ENCODE peak calls at places on chromosomes 11 and 22, in nine cellular contexts. H, G, I, C, U, X, P, K and Z are unnamed samples.

GRCh38 chr11:133011604-133012003 is 520.7 kb downstream of the OPCML start:
- DNase-seq in H (no peak), P (no peak), C (no peak), G (no peak), I (no peak), X (no peak), K (no peak), U (no peak), Z (no peak)

GRCh38 chr11:67345949-67346819 is 7.2 kb downstream of the POLD4 start:
- DNase-seq in H (no peak), U (no peak), C (peak; percentile 24), X (peak; percentile 66), K (no peak), G (peak; percentile 66), I (peak; percentile 83), P (no peak), Z (no peak)

GRCh38 chr22:29030618-29031235 is 30.9 kb downstream of the C22orf31 start:
- DNase-seq in P (peak; percentile 96), H (peak; percentile 87), C (no peak), G (peak; percentile 84), X (peak; percentile 75), U (peak; percentile 68), I (peak; percentile 75), K (no peak), Z (no peak)

GRCh38 chr11:36425593-36426206 is 84.4 kb downstream of the TRAF6 start:
- DNase-seq in C (no peak), I (no peak), X (no peak), K (no peak), P (no peak), H (no peak), G (no peak), U (no peak), Z (no peak)

GRCh38 chr11:85682330-85683305 is 3.4 kb downstream of the CCDC89 start:
- DNase-seq in U (peak; percentile 16), C (no peak), H (peak; percentile 83), K (no peak), X (peak; percentile 68), G (peak; percentile 55), P (peak; percentile 70), I (peak; percentile 22), Z (peak; percentile 51)

GRCh38 chr11:45485070-45485716 is 180.2 kb downstream of the CHST1 start:
- DNase-seq in P (no peak), K (no peak), I (peak; percentile 14), H (no peak), G (no peak), C (no peak), U (no peak), X (no peak), Z (no peak)

GRCh38 chr11:70063121-70063520 is 15.0 kb upstream of the ANO1 start:
- DNase-seq in C (no peak), U (no peak), G (no peak), I (no peak), K (peak; percentile 5), X (peak; percentile 9), P (no peak), H (no peak), Z (no peak)

GRCh38 chr11:47216141-47216798 is 1.5 kb downstream of the DDB2 start:
- DNase-seq in I (peak; percentile 62), X (peak; percentile 70), C (peak; percentile 30), U (no peak), G (peak; percentile 68), P (no peak), K (peak; percentile 57), H (peak; percentile 43), Z (no peak)

GRCh38 chr11:12269104-12269441 is 108.3 kb upstream of the PARVA start:
- DNase-seq in I (no peak), C (no peak), H (no peak), K (no peak), P (no peak), X (no peak), U (no peak), G (no peak), Z (no peak)

GRCh38 chr11:44804449-44805151 is 77.8 kb downstream of the TSPAN18 start:
- DNase-seq in C (no peak), U (no peak), K (no peak), X (no peak), I (no peak), G (no peak), P (no peak), H (no peak), Z (no peak)

GRCh38 chr22:37805878-37806277 is 1.9 kb upstream of the GCAT start:
- DNase-seq in I (no peak), X (no peak), G (no peak), U (no peak), P (no peak), K (no peak), C (no peak), H (no peak), Z (no peak)
- TF ChIP-seq POLR2A in I (no peak), X (no peak), G (no peak), U (no peak), P (no peak), K (no peak), C (no peak), H (no peak), Z (no peak)

DNA sequence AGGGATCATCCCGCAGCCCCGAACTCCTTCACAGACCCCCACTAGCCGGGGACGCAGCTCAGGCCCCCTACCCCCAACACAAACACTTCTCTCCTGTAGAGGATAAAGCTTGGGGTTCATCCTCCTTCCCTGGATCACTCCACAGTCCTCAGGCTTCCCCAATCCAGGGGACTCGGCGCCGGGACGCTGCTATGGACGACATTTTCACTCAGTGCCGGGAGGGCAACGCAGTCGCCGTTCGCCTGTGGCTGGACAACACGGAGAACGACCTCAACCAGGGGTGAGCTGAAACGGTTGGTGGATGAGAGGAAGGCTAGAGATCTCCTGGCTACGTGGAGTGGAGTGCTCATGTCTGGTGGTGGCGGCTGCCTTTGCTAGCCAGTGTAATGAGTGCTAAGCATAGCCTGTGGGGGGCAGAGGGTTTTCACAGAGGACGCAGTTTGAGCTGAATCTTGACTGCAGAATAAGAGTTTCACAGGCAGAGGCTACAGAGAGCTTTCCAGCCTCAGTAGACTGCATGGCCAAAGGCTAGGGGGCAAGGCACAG is 580 bp downstream of the ILK start:
- DNase-seq in H (peak; percentile 58), C (no peak), X (peak; percentile 76), K (peak; percentile 30), G (peak; percentile 57), P (peak; percentile 59), I (peak; percentile 47), U (peak; percentile 29), Z (no peak)
- TF ChIP-seq POLR2A in H (no peak), C (peak; percentile 56), X (no peak), K (no peak), G (peak; percentile 32), P (peak; percentile 39), I (no peak), U (no peak), Z (no peak)

DNA sequence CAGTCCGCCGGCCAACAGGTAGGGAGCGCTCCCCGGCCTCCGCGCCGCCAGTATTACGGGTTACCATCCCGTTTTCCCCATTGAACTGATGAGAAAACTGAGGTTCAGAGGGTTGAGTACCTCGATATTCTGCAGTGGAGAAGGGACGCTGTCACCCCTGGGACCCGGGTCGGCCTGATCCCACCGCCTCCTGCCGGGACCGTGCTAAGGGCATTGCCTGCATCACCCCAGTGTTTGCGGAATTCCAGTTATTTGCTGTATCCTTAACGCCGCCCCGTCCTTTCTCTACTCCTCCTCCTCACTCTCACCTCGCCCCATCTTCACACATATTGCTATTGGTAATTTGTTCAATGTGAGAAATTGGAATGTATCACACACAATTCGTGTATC is 370 bp upstream of the A4GALT start:
- DNase-seq in P (no peak), I (no peak), C (no peak), H (no peak), K (no peak), G (no peak), U (no peak), X (no peak), Z (no peak)
- TF ChIP-seq POLR2A in P (no peak), I (no peak), C (no peak), H (no peak), K (no peak), G (no peak), U (no peak), X (no peak), Z (no peak)

DNA sequence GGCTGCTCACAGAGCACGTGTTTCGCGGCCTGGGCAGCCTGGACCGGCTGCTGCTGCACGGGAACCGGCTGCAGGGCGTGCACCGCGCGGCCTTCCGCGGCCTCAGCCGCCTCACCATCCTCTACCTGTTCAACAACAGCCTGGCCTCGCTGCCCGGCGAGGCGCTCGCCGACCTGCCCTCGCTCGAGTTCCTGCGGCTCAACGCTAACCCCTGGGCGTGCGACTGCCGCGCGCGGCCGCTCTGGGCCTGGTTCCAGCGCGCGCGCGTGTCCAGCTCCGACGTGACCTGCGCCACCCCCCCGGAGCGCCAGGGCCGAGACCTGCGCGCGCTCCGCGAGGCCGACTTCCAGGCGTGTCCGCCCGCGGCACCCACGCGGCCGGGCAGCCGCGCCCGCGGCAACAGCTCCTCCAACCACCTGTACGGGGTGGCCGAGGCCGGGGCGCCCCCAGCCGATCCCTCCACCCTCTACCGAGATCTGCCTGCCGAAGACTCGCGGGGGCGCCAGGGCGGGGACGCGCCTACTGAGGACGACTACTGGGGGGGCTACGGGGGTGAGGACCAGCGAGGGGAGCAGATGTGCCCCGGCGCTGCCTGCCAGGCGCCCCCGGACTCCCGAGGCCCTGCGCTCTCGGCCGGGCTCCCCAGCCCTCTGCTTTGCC is 16.0 kb downstream of the RTN4RL2 start:
- DNase-seq in I (no peak), C (no peak), X (peak; percentile 54), G (peak; percentile 50), U (no peak), H (peak; percentile 73), K (no peak), P (peak; percentile 81), Z (no peak)
- TF ChIP-seq POLR2A in I (no peak), C (no peak), X (no peak), G (no peak), U (no peak), H (no peak), K (no peak), P (peak; percentile 24), Z (no peak)

DNA sequence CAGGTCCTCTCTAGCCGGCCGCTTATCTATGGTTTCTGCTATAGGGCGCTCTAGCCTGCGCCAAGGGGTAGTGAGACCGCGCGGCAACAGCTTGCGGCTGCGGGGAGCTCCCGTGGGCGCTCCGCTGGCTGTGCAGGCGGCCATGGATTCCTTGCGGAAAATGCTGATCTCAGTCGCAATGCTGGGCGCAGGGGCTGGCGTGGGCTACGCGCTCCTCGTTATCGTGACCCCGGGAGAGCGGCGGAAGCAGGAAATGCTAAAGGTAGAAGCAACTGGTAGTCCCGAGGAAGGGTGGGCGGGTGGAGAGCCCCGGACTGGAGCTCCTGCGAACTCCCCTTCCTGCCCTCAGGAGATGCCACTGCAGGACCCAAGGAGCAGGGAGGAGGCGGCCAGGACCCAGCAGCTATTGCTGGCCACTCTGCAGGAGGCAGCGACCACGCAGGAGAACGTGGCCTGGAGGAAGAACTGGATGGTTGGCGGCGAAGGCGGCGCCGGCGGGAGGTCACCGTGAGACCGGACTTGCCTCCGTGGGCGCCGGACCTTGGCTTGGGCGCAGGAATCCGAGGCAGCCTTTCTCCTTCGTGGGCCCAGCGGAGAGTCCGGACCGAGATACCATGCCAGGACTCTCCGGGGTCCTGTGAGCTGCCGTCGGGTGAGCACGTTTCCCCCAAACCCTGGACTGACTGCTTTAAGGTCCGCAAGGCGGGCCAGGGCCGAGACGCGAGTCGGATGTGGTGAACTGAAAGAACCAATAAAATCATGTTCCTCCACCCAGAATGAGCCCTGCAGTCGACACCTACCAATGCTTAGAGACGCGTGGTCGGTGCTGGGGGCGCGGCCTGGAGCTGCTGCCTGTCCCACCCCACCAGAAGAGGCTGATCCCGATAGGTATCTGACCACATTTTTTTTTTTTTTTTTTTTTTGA is at the start of the genes LBHD1 and UQCC3:
- DNase-seq in I (peak; percentile 86), U (peak; percentile 85), C (no peak), G (peak; percentile 83), H (peak; percentile 80), X (peak; percentile 89), K (peak; percentile 65), P (peak; percentile 83), Z (peak; percentile 85)
- TF ChIP-seq POLR2A in I (peak; percentile 72), U (peak; percentile 92), C (peak; percentile 82), G (peak; percentile 82), H (peak; percentile 60), X (peak; percentile 56), K (no peak), P (peak; percentile 67), Z (peak; percentile 89)